ENCODE peak calls at places on chromosomes 5 and 9, in ten cellular contexts. U, P, A, X, K, L, H, N, G and E are unnamed samples. For H3K36me3, the result is how much of the 10 kb centered on the place peaks cover.

GRCh38 chr5:107894361-107894760 is 223.6 kb upstream of the EFNA5 start:
- DNase-seq in U (no peak), P (no peak), A (no peak), X (no peak), K (peak), L (no peak), H (no peak), N (no peak), G (peak), E (peak)

GRCh38 chr5:77645158-77645994 is 6.9 kb upstream of the OTP start:
- DNase-seq in U (no peak), P (no peak), A (peak), X (no peak), K (no peak), L (peak), H (peak), N (peak), G (peak), E (no peak)

GRCh38 chr9:127893392-127893791 is 6.0 kb downstream of the ST6GALNAC6 start:
- DNase-seq in U (no peak), P (no peak), A (no peak), X (no peak), K (no peak), L (no peak), H (no peak), N (no peak), G (no peak), E (no peak)

GRCh38 chr5:110913221-110913620 is 158.3 kb upstream of the TSLP start:
- DNase-seq in U (no peak), P (no peak), A (no peak), X (no peak), K (no peak), L (no peak), H (no peak), N (no peak), G (no peak), E (no peak)

GRCh38 chr5:124702442-124703024 is 43.9 kb downstream of the ZNF608 start:
- DNase-seq in U (no peak), P (no peak), A (no peak), X (no peak), K (no peak), L (peak), H (peak), N (no peak), G (no peak), E (no peak)

GRCh38 chr9:116959775-116960174 is 272.7 kb downstream of the TRIM32 start:
- DNase-seq in U (no peak), P (no peak), A (no peak), X (no peak), K (peak), L (peak), H (peak), N (no peak), G (peak), E (peak)

GRCh38 chr9:137762414-137763061 is 115.0 kb upstream of the CACNA1B start:
- DNase-seq in U (no peak), P (no peak), A (no peak), X (no peak), K (no peak), L (no peak), H (no peak), N (no peak), G (no peak), E (no peak)

GRCh38 chr5:154302181-154302580 is 111.6 kb downstream of the GALNT10 start:
- DNase-seq in U (no peak), P (no peak), A (no peak), X (no peak), K (peak), L (no peak), H (no peak), N (no peak), G (no peak), E (peak)

GRCh38 chr5:80810425-80810824 is 149.7 kb upstream of the RASGRF2 start:
- DNase-seq in U (no peak), P (no peak), A (no peak), X (no peak), K (no peak), L (no peak), H (no peak), N (no peak), G (no peak), E (no peak)

GRCh38 chr9:4297795-4298254 is 2.0 kb downstream of the GLIS3 start:
- DNase-seq in U (peak), P (peak), A (peak), X (peak), K (peak), L (peak), H (peak), N (no peak), G (peak), E (peak)

GRCh38 chr9:128892223-128892892 is 10.4 kb downstream of the LRRC8A start:
- DNase-seq in U (peak), P (peak), A (no peak), X (peak), K (peak), L (peak), H (no peak), N (no peak), G (peak), E (peak)

GRCh38 chr9:20442461-20443319 is 179.6 kb downstream of the MLLT3 start:
- DNase-seq in U (no peak), P (peak), A (no peak), X (no peak), K (no peak), L (no peak), H (no peak), N (no peak), G (no peak), E (no peak)

GRCh38 chr5:151144275-151144674 is 13.3 kb downstream of the ANXA6 start:
- DNase-seq in U (no peak), P (no peak), A (no peak), X (no peak), K (no peak), L (no peak), H (no peak), N (no peak), G (no peak), E (no peak)

GRCh38 chr9:89714316-89714715 is 109.5 kb downstream of the GADD45G start:
- DNase-seq in U (peak), P (no peak), A (no peak), X (no peak), K (no peak), L (no peak), H (no peak), N (no peak), G (no peak), E (no peak)

GRCh38 chr9:82808478-82808877 is 254.5 kb downstream of the RASEF start:
- DNase-seq in U (no peak), P (no peak), A (no peak), X (no peak), K (no peak), L (no peak), H (no peak), N (no peak), G (no peak), E (no peak)

GRCh38 chr5:29896651-29897050 is 1296.8 kb upstream of the CDH6 start:
- DNase-seq in U (no peak), P (no peak), A (no peak), X (peak), K (no peak), L (no peak), H (peak), N (no peak), G (no peak), E (no peak)

GRCh38 chr5:149345892-149346222 is 558 bp downstream of the GRPEL2 start:
- DNase-seq in U (no peak), P (no peak), A (peak), X (peak), K (peak), L (peak), H (peak), N (no peak), G (peak), E (peak)

GRCh38 chr5:178149199-178149932 is 4.3 kb downstream of the NHP2 start:
- DNase-seq in U (no peak), P (no peak), A (no peak), X (no peak), K (peak), L (no peak), H (no peak), N (no peak), G (peak), E (peak)

GRCh38 chr9:107710552-107710951 is 221.0 kb upstream of the KLF4 start:
- DNase-seq in U (peak), P (no peak), A (no peak), X (peak), K (no peak), L (no peak), H (no peak), N (no peak), G (no peak), E (no peak)

GRCh38 chr5:113338628-113339027 is 96.2 kb downstream of the TSSK1B start:
- DNase-seq in U (no peak), P (no peak), A (no peak), X (peak), K (no peak), L (no peak), H (no peak), N (no peak), G (peak), E (no peak)

GRCh38 chr9:132214027-132214622 is 52.3 kb downstream of the NTNG2 start:
- DNase-seq in U (peak), P (peak), A (no peak), X (peak), K (peak), L (peak), H (peak), N (peak), G (peak), E (peak)

GRCh38 chr9:92188969-92189781 is 74.0 kb upstream of the SPTLC1 start:
- DNase-seq in U (no peak), P (no peak), A (no peak), X (no peak), K (no peak), L (no peak), H (no peak), N (no peak), G (no peak), E (no peak)

GRCh38 chr9:107807183-107807582 is 317.6 kb upstream of the KLF4 start:
- DNase-seq in U (peak), P (no peak), A (no peak), X (peak), K (peak), L (no peak), H (no peak), N (no peak), G (peak), E (peak)

GRCh38 chr5:172773481-172774469 is 2.8 kb upstream of the DUSP1 start:
- DNase-seq in U (peak), P (no peak), A (no peak), X (no peak), K (peak), L (peak), H (no peak), N (no peak), G (peak), E (peak)

GRCh38 chr5:124923131-124923530 is 176.7 kb upstream of the ZNF608 start:
- DNase-seq in U (no peak), P (peak), A (no peak), X (no peak), K (peak), L (peak), H (peak), N (no peak), G (peak), E (peak)

GRCh38 chr9:102700936-102701335 is 294.2 kb upstream of the CYLC2 start:
- DNase-seq in U (peak), P (no peak), A (no peak), X (no peak), K (no peak), L (no peak), H (no peak), N (no peak), G (no peak), E (no peak)

GRCh38 chr9:7011395-7012067 is 253.8 kb downstream of the KDM4C start:
- DNase-seq in U (no peak), P (peak), A (no peak), X (no peak), K (no peak), L (no peak), H (no peak), N (no peak), G (no peak), E (no peak)

GRCh38 chr5:87576867-87577266 is 164.1 kb upstream of the CCNH start:
- DNase-seq in U (no peak), P (no peak), A (no peak), X (no peak), K (no peak), L (no peak), H (no peak), N (no peak), G (no peak), E (no peak)
- TF ChIP-seq EZH2 in U (no peak), P (no peak), A (no peak), X (no peak), K (no peak), L (no peak), H (no peak), N (no peak), G (no peak), E (no peak)

GRCh38 chr9:79711874-79712273 is 140.1 kb downstream of the TLE4 start:
- DNase-seq in U (no peak), P (no peak), A (no peak), X (no peak), K (no peak), L (no peak), H (no peak), N (no peak), G (no peak), E (no peak)
- H3K36me3 ChIP-seq in U (under half), P (under half), A (under half), X (under half), K (under half), L (under half), H (under half), N (under half), G (half or more), E (under half)

DNA sequence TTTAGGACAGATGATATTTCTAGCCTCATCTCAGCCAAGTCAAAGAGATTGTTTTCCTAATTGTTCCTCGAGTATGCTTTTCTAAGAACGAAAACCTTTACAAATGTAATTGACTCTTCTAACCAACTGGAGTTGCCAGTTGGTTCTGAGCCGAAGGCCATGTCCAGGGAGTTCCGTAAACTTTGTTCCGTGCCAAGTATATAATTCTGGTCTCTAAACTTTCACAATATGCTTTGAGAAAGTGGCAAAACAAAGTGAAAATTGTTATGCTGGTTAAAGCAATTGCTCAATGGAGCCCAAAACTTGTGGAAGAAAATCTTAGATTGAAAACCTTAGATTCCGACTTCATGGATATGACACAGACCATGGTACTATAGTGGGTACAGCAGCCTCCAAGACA is 160.7 kb downstream of the CEMIP2 start:
- DNase-seq in U (no peak), P (no peak), A (no peak), X (no peak), K (no peak), L (no peak), H (no peak), N (no peak), G (peak), E (no peak)
- TF ChIP-seq EZH2 in U (no peak), P (no peak), A (no peak), X (no peak), K (no peak), L (no peak), H (no peak), N (no peak), G (no peak), E (no peak)

GRCh38 chr5:179731791-179732411 is 721 bp upstream of the MAML1 start:
- DNase-seq in U (peak), P (no peak), A (no peak), X (peak), K (peak), L (peak), H (no peak), N (no peak), G (peak), E (peak)

GRCh38 chr5:179729727-179730126 is 2.9 kb upstream of the MAML1 start:
- DNase-seq in U (no peak), P (no peak), A (no peak), X (no peak), K (no peak), L (no peak), H (no peak), N (no peak), G (no peak), E (no peak)

GRCh38 chr5:179729303-179729702 is 3.3 kb upstream of the MAML1 start:
- DNase-seq in U (no peak), P (no peak), A (no peak), X (no peak), K (no peak), L (no peak), H (no peak), N (no peak), G (no peak), E (no peak)

GRCh38 chr5:179730852-179731251 is 1.8 kb upstream of the MAML1 start:
- DNase-seq in U (no peak), P (no peak), A (peak), X (no peak), K (no peak), L (no peak), H (no peak), N (no peak), G (no peak), E (no peak)

GRCh38 chr5:179730356-179730755 is 2.3 kb upstream of the MAML1 start:
- DNase-seq in U (no peak), P (no peak), A (no peak), X (no peak), K (no peak), L (no peak), H (no peak), N (no peak), G (no peak), E (no peak)
- H3K36me3 ChIP-seq in U (under half), P (under half), A (under half), X (under half), K (under half), L (under half), H (half or more), N (under half), G (half or more), E (under half)

GRCh38 chr9:95511952-95512750 is 4.6 kb downstream of the PTCH1 start:
- DNase-seq in U (no peak), P (no peak), A (no peak), X (peak), K (no peak), L (peak), H (peak), N (no peak), G (peak), E (no peak)
- TF ChIP-seq EZH2 in U (no peak), P (no peak), A (no peak), X (no peak), K (no peak), L (peak), H (no peak), N (no peak), G (no peak), E (no peak)

GRCh38 chr5:135382131-135382530 is 16.9 kb downstream of the MACROH2A1 start:
- DNase-seq in U (no peak), P (no peak), A (no peak), X (no peak), K (no peak), L (no peak), H (no peak), N (no peak), G (no peak), E (no peak)
- H3K36me3 ChIP-seq in U (under half), P (under half), A (under half), X (half or more), K (under half), L (under half), H (half or more), N (half or more), G (under half), E (half or more)